ENCODE peak calls at places on chromosome 1, in nine cellular contexts. C is ELF-1; T is NCI-H1436; K is fibroblast of the aortic adventitia; S is RKO; I is NCI-H226; M is activated CD8-positive, alpha-beta memory T cell treated with anti-CD3 and anti-CD28 coated beads, Interleukin-2, amount 50 U/mL, for 4 hours; E is activated naive CD4-positive, alpha-beta T cell treated with anti-CD3 and anti-CD28 coated beads, Interleukin-2, amount 10 ng/mL, durations not matched to agents 7 days and 5 days; Z is CD4-positive, alpha-beta memory T cell. O is an unnamed sample.

GRCh38 chr1:147316968-147317367 is 74.5 kb downstream of the CHD1L start:
- DNase-seq in Z (no peak), M (no peak), C (no peak), S (no peak), T (no peak), K (no peak), I (no peak), E (no peak), O (no peak)

GRCh38 chr1:54805981-54806381 is 4.9 kb upstream of the TTC22 start:
- DNase-seq in C (no peak), E (no peak), Z (no peak), M (no peak), K (no peak), I (no peak), S (no peak), T (no peak), O (no peak)

GRCh38 chr1:60126733-60127132 is 53.2 kb upstream of the C1orf87 start:
- DNase-seq in T (no peak), M (no peak), K (peak; percentile 20), S (peak; percentile 5), C (peak; percentile 2), E (no peak), Z (no peak), I (no peak), O (no peak)

GRCh38 chr1:25743164-25744139 is 56.5 kb upstream of the SELENON start:
- DNase-seq in Z (no peak), T (peak; percentile 52), M (no peak), S (no peak), I (no peak), C (no peak), K (peak; percentile 94), E (no peak), O (peak; percentile 88)

GRCh38 chr1:227897704-227898438 is 49.9 kb downstream of the WNT9A start:
- DNase-seq in C (no peak), K (no peak), S (no peak), I (no peak), T (no peak), M (peak; percentile 10), Z (no peak), E (peak; percentile 16), O (no peak)

GRCh38 chr1:16402742-16403141 is 34.5 kb downstream of the SPATA21 start:
- DNase-seq in C (no peak), K (no peak), S (no peak), Z (no peak), M (no peak), T (no peak), I (no peak), E (no peak), O (no peak)

GRCh38 chr1:220300442-220301121 is 28.3 kb upstream of the RAB3GAP2 start:
- DNase-seq in Z (no peak), E (no peak), T (peak; percentile 33), M (no peak), K (peak; percentile 95), C (peak; percentile 90), S (peak; percentile 75), I (peak; percentile 48), O (peak; percentile 94)

GRCh38 chr1:65082346-65083040 is 65.5 kb upstream of the AK4 start:
- DNase-seq in M (no peak), E (no peak), K (no peak), I (no peak), S (no peak), T (no peak), Z (no peak), C (no peak), O (no peak)

GRCh38 chr1:15033264-15033663 is 120.3 kb upstream of the TMEM51 start:
- DNase-seq in K (peak; percentile 75), T (no peak), Z (no peak), S (no peak), C (no peak), E (no peak), M (no peak), I (peak; percentile 26), O (peak; percentile 17)

GRCh38 chr1:17919525-17920439 is 164.6 kb downstream of the ACTL8 start:
- DNase-seq in I (no peak), T (peak; percentile 42), Z (no peak), M (no peak), E (peak; percentile 35), S (peak; percentile 45), K (peak; percentile 68), C (peak; percentile 56), O (peak; percentile 59)

GRCh38 chr1:43292679-43293078 is 7.3 kb upstream of the C1orf210 start:
- DNase-seq in T (no peak), E (no peak), I (no peak), Z (no peak), K (no peak), M (no peak), C (no peak), S (no peak), O (no peak)

O was measured in cardiac fibroblast.